ENCODE peak calls at places on chromosomes 7 and 10, in nine cellular contexts. I is lower lobe of right lung, L is heart right ventricle, W is AG04449, U is dorsolateral prefrontal cortex, R is choroid plexus epithelial cell, E is fibroblast of pulmonary artery, H is cardiac fibroblast, Z is astrocyte of the cerebellum. D is an unnamed sample.

GRCh38 chr7:36303202-36304098 is 86.2 kb upstream of the ANLN start:
- DNase-seq in L (peak; percentile 84), H (peak; percentile 91), U (peak; percentile 47), W (peak; percentile 75), Z (peak; percentile 69), E (peak; percentile 94), I (peak; percentile 85), R (peak; percentile 80), D (peak; percentile 71)

GRCh38 chr10:61752111-61753011 is 89.6 kb downstream of the CABCOCO1 start:
- DNase-seq in E (peak; percentile 53), U (no peak), R (peak; percentile 57), H (peak; percentile 65), L (no peak), Z (no peak), I (no peak), W (no peak), D (peak; percentile 68)

GRCh38 chr7:73433924-73434700 is 534 bp downstream of the FZD9 start:
- DNase-seq in R (no peak), U (no peak), L (no peak), E (no peak), Z (no peak), W (no peak), H (no peak), I (no peak), D (no peak)

GRCh38 chr10:129466703-129467345 is at the start of gene MGMT:
- DNase-seq in Z (peak; percentile 28), U (peak; percentile 92), W (no peak), I (peak; percentile 97), E (peak; percentile 85), L (peak; percentile 98), H (peak; percentile 83), R (peak; percentile 86), D (peak; percentile 29)

GRCh38 chr7:99557940-99558305 is 519 bp upstream of the ZNF655 start:
- DNase-seq in E (no peak), H (no peak), Z (no peak), R (no peak), L (no peak), I (no peak), W (no peak), U (no peak), D (no peak)

GRCh38 chr7:44787041-44787440 is 9.4 kb upstream of the PPIA start:
- DNase-seq in R (no peak), E (no peak), W (no peak), H (no peak), I (no peak), Z (no peak), U (no peak), L (no peak), D (no peak)

GRCh38 chr10:84552478-84552877 is 224.1 kb downstream of the CCSER2 start:
- DNase-seq in U (no peak), L (no peak), I (no peak), H (no peak), R (no peak), E (no peak), W (no peak), Z (no peak), D (no peak)

GRCh38 chr7:33854178-33854577 is 51.2 kb upstream of the BMPER start:
- DNase-seq in E (peak; percentile 44), Z (peak; percentile 53), I (no peak), U (no peak), L (no peak), W (no peak), H (peak; percentile 65), R (no peak), D (no peak)

GRCh38 chr10:11387044-11387443 is 224.4 kb downstream of the USP6NL start:
- DNase-seq in R (no peak), U (no peak), W (no peak), I (no peak), E (no peak), L (no peak), Z (no peak), H (peak; percentile 12), D (no peak)

GRCh38 chr7:45968312-45968711 is 47.2 kb upstream of the IGFBP3 start:
- DNase-seq in H (no peak), I (no peak), L (no peak), R (no peak), E (no peak), W (no peak), U (no peak), Z (no peak), D (no peak)

GRCh38 chr7:105905209-105905910 is 29.0 kb upstream of the ATXN7L1 start:
- DNase-seq in R (no peak), L (no peak), H (no peak), U (no peak), W (no peak), E (no peak), Z (no peak), I (no peak), D (no peak)

GRCh38 chr10:15345450-15345849 is 25.6 kb downstream of the FAM171A1 start:
- DNase-seq in L (no peak), W (no peak), R (no peak), H (no peak), E (no peak), I (no peak), Z (no peak), U (no peak), D (no peak)

GRCh38 chr10:125865120-125865519 is 16.0 kb downstream of the DHX32 start:
- DNase-seq in W (no peak), L (no peak), I (no peak), R (no peak), Z (no peak), H (no peak), E (no peak), U (no peak), D (no peak)

GRCh38 chr10:6083523-6084475 is 5.0 kb upstream of the RBM17 start:
- DNase-seq in L (no peak), U (no peak), Z (no peak), R (peak; percentile 36), W (no peak), H (peak; percentile 58), I (no peak), E (peak; percentile 69), D (peak; percentile 47)

GRCh38 chr7:154862153-154862791 is 140.7 kb downstream of the PAXIP1 start:
- DNase-seq in U (no peak), E (no peak), R (no peak), L (no peak), Z (no peak), I (no peak), W (no peak), H (no peak), D (no peak)

GRCh38 chr7:83465643-83466042 is 183.3 kb downstream of the SEMA3E start:
- DNase-seq in I (no peak), U (no peak), Z (no peak), H (no peak), R (no peak), E (no peak), L (no peak), W (no peak), D (no peak)

GRCh38 chr7:79308176-79308575 is 145.3 kb downstream of the MAGI2 start:
- DNase-seq in W (no peak), H (no peak), R (peak; percentile 79), I (no peak), U (peak; percentile 77), L (no peak), E (peak; percentile 10), Z (no peak), D (no peak)
- TF ChIP-seq CTCF in W (no peak), H (no peak), R (peak; percentile 36), I (no peak), U (peak; percentile 24), L (peak; percentile 37), E (peak; percentile 6), Z (no peak), D (no peak)

DNA sequence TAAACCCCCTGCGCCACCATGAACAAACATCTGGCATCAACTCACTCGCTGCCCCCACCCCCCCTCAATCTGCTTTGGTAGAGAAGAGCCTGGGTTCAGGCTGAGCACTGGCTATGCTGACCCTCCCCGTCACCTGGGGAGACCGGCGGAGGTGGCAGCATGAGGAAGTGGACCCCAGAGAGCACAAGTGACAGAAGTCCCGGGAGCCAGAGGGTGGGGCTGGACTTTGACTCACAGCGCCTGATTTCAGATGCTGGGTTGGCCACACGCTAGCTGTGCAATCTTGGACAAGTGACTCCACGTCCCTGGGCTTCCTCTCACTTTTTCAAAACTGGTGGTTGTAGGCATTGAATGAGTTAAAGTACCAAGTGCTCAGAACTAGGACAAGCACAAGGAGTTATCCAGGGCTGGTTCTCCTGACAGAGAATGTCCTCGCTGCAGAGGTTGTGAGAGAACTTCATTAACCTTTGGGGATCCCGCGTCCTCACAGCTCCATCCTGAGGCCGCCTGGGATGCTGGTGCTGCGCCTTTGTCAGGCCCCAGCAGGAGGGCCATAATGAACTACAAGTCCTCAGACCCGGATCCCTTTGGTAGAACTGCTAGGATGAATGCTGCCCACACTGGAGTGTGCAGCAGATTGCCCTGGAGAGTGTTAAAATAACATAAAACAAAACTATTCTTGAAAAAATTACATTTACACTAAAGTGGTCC is 48.8 kb upstream of the RASGEF1A start:
- DNase-seq in R (no peak), W (no peak), U (no peak), L (no peak), Z (no peak), H (no peak), I (no peak), E (no peak), D (no peak)
- H3K4me3 ChIP-seq in R (no peak overlapping the region), W (no peak overlapping the region), U (no peak overlapping the region), L (no peak overlapping the region), Z (no peak overlapping the region), H (no peak overlapping the region), I (no peak overlapping the region), E (no peak overlapping the region), D (no peak overlapping the region)

GRCh38 chr7:75039166-75039565 is 34.4 kb downstream of the RCC1L start:
- DNase-seq in R (no peak), Z (peak; percentile 50), W (no peak), I (no peak), E (peak; percentile 29), H (peak; percentile 51), U (peak; percentile 48), L (no peak), D (no peak)

GRCh38 chr7:75042299-75042698 is 31.3 kb downstream of the RCC1L start:
- DNase-seq in H (no peak), E (no peak), U (no peak), I (no peak), W (no peak), Z (no peak), L (no peak), R (no peak), D (no peak)

GRCh38 chr7:75040512-75040911 is 33.1 kb downstream of the RCC1L start:
- DNase-seq in U (no peak), R (no peak), Z (no peak), H (no peak), E (no peak), I (no peak), L (no peak), W (no peak), D (no peak)

GRCh38 chr7:75039709-75040108 is 33.9 kb downstream of the RCC1L start:
- DNase-seq in Z (no peak), I (no peak), R (no peak), W (no peak), H (no peak), U (peak; percentile 37), E (no peak), L (no peak), D (no peak)

GRCh38 chr7:75038508-75038907 is 35.1 kb downstream of the RCC1L start:
- DNase-seq in H (no peak), L (no peak), Z (no peak), R (no peak), I (no peak), U (no peak), E (no peak), W (no peak), D (no peak)
- TF ChIP-seq CTCF in H (no peak), L (no peak), Z (no peak), R (no peak), I (no peak), U (no peak), E (no peak), W (no peak), D (no peak)

GRCh38 chr7:25180946-25181345 is 47.3 kb downstream of the NPVF start:
- DNase-seq in Z (no peak), W (no peak), U (no peak), I (no peak), R (peak; percentile 9), E (no peak), H (no peak), L (no peak), D (no peak)
- H3K4me3 ChIP-seq in Z (no peak overlapping the region), W (no peak overlapping the region), U (peak overlapping the region; percentile 81), I (peak overlapping the region; percentile 72), R (no peak overlapping the region), E (no peak overlapping the region), H (peak overlapping the region; percentile 73), L (peak overlapping the region; percentile 78), D (no peak overlapping the region)